ENCODE peak calls at places on chromosomes 5 and 9, in nine cellular contexts. V, I, R, Y, X, E, C, N and K are unnamed samples.
A peak's percentile ranks its signal among the peaks of the same experiment; 100 is the strongest.

GRCh38 chr5:172932313-172933017 is 26.8 kb upstream of the RPL26L1 start:
- DNase-seq in C (peak; percentile 86), N (peak; percentile 62), R (peak; percentile 90), E (peak; percentile 63), X (peak; percentile 78), Y (peak; percentile 80), I (peak; percentile 90), V (peak; percentile 74), K (no peak)

GRCh38 chr5:80181618-80182211 is 74.1 kb downstream of the SERINC5 start:
- DNase-seq in R (no peak), Y (peak; percentile 80), I (peak; percentile 77), E (peak; percentile 89), V (peak; percentile 94), C (peak; percentile 91), N (peak; percentile 54), X (no peak), K (no peak)

GRCh38 chr9:115211413-115212204 is 93.7 kb upstream of the TNC start:
- DNase-seq in R (no peak), C (no peak), I (no peak), Y (no peak), X (peak; percentile 62), V (no peak), N (peak; percentile 95), E (no peak), K (no peak)

GRCh38 chr5:82522912-82523311 is 244.8 kb upstream of the RPS23 start:
- DNase-seq in R (no peak), X (no peak), N (no peak), C (no peak), E (no peak), I (no peak), Y (no peak), V (no peak), K (no peak)

GRCh38 chr5:142816577-142816976 is 46.4 kb downstream of the ARHGAP26 start:
- DNase-seq in R (no peak), E (no peak), N (peak; percentile 79), V (no peak), C (peak; percentile 75), Y (no peak), X (peak; percentile 57), I (peak; percentile 71), K (no peak)

GRCh38 chr9:130111805-130112204 is 58.1 kb downstream of the GPR107 start:
- DNase-seq in C (no peak), E (no peak), X (no peak), I (peak; percentile 20), Y (no peak), R (no peak), V (no peak), N (no peak), K (no peak)

GRCh38 chr5:67204821-67205220 is 8.2 kb upstream of the CD180 start:
- DNase-seq in V (no peak), E (no peak), Y (no peak), R (no peak), I (no peak), X (no peak), N (no peak), C (no peak), K (no peak)

GRCh38 chr9:85173967-85174366 is 504.4 kb downstream of the NTRK2 start:
- DNase-seq in I (no peak), N (no peak), V (no peak), C (no peak), X (no peak), Y (no peak), E (no peak), R (no peak), K (no peak)

GRCh38 chr9:113985968-113986585 is 92.0 kb downstream of the AMBP start:
- DNase-seq in R (no peak), Y (no peak), C (no peak), X (peak; percentile 41), N (peak; percentile 80), E (no peak), V (no peak), I (no peak), K (no peak)

GRCh38 chr5:61397238-61397637 is 65.2 kb downstream of the ZSWIM6 start:
- DNase-seq in R (no peak), N (no peak), V (no peak), Y (no peak), X (peak; percentile 26), E (no peak), I (no peak), C (no peak), K (no peak)

GRCh38 chr5:171596391-171596878 is 177.0 kb downstream of the FGF18 start:
- DNase-seq in R (peak; percentile 86), I (peak; percentile 83), C (no peak), Y (peak; percentile 82), V (peak; percentile 48), E (no peak), N (peak; percentile 95), X (peak; percentile 94), K (peak; percentile 91)

GRCh38 chr5:148393390-148393741 is 9.6 kb downstream of the FBXO38 start:
- DNase-seq in R (peak; percentile 50), X (peak; percentile 25), Y (no peak), E (no peak), N (no peak), I (no peak), C (no peak), V (no peak), K (no peak)

GRCh38 chr9:21561502-21561901 is 79.4 kb upstream of the IFNE start:
- DNase-seq in R (no peak), X (no peak), I (no peak), E (no peak), N (no peak), Y (no peak), C (no peak), V (no peak), K (no peak)

GRCh38 chr5:26121343-26121742 is 917.0 kb downstream of the CDH9 start:
- DNase-seq in V (no peak), R (peak; percentile 71), X (no peak), Y (no peak), C (no peak), I (no peak), N (no peak), E (no peak), K (no peak)

GRCh38 chr5:95960802-95961616 is 642 bp downstream of the ELL2 start:
- DNase-seq in N (peak; percentile 79), R (peak; percentile 91), X (peak; percentile 74), V (peak; percentile 57), I (peak; percentile 92), E (peak; percentile 76), Y (peak; percentile 82), C (peak; percentile 84), K (peak; percentile 43)

GRCh38 chr9:127627494-127627855 is 15.4 kb downstream of the STXBP1 start:
- DNase-seq in R (no peak), N (no peak), C (no peak), E (no peak), V (no peak), Y (no peak), I (no peak), X (no peak), K (no peak)

GRCh38 chr9:103397868-103398600 is 402.9 kb downstream of the CYLC2 start:
- DNase-seq in I (no peak), V (peak; percentile 12), Y (peak; percentile 51), X (no peak), E (peak; percentile 25), N (peak; percentile 20), C (peak; percentile 27), R (peak; percentile 84), K (no peak)

GRCh38 chr5:140823475-140823874 is 2.1 kb downstream of the PCDHA5 start:
- DNase-seq in I (no peak), V (no peak), Y (no peak), X (no peak), N (no peak), C (no peak), R (no peak), E (no peak), K (no peak)

GRCh38 chr5:171318026-171318425 is 9.0 kb downstream of the TLX3 start:
- DNase-seq in I (no peak), N (no peak), R (peak; percentile 85), X (no peak), Y (no peak), C (no peak), V (no peak), E (no peak), K (no peak)

GRCh38 chr9:131382850-131383729 is 10.8 kb upstream of the PRRC2B start:
- DNase-seq in I (no peak), C (peak; percentile 77), Y (peak; percentile 54), N (peak; percentile 89), E (no peak), R (peak; percentile 81), X (peak; percentile 92), V (peak; percentile 69), K (peak; percentile 82)

GRCh38 chr9:34652608-34653007 is 623 bp downstream of the IL11RA start:
- DNase-seq in C (no peak), X (no peak), V (no peak), Y (no peak), E (no peak), N (no peak), R (no peak), I (no peak), K (no peak)

GRCh38 chr5:2207109-2207399 is 324.3 kb upstream of the IRX4 start:
- DNase-seq in C (no peak), I (no peak), Y (no peak), N (no peak), R (no peak), X (no peak), V (no peak), E (no peak), K (no peak)

GRCh38 chr5:130077007-130077406 is 172.7 kb downstream of the CHSY3 start:
- DNase-seq in Y (no peak), C (no peak), V (no peak), X (no peak), R (no peak), E (no peak), I (no peak), N (no peak), K (no peak)
- TF ChIP-seq CTCF in Y (no peak), C (no peak), V (no peak), X (no peak), R (peak; percentile 59), E (no peak), I (no peak), N (no peak), K (peak; percentile 15)

GRCh38 chr5:42586625-42587024 is 163.4 kb downstream of the GHR start:
- DNase-seq in V (no peak), E (no peak), I (no peak), R (no peak), Y (no peak), N (peak; percentile 2), C (peak; percentile 44), X (no peak), K (no peak)
- H3K27ac ChIP-seq in V (no peak overlapping the region), E (no peak overlapping the region), I (no peak overlapping the region), R (no peak overlapping the region), Y (no peak overlapping the region), N (no peak overlapping the region), C (peak overlapping the region; percentile 9), X (no peak overlapping the region), K (no peak overlapping the region)

DNA sequence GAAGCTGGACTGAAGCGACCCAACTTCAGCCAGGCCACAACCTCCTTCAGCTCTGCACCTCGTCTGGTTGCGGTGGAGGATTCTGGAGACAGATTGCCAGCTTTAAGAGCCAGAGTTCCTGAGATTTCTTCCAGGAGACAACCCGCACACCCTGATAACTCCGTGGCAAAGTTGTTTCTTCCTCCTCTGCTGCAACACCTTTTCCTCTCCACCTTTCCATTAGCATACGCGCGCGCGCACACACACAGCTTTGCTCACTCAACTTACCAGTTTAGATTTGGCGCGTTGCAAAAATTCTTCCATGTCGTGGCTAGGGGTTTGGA is 292 bp downstream of the PRUNE2 start:
- DNase-seq in I (no peak), Y (no peak), E (no peak), V (no peak), R (no peak), N (peak; percentile 11), X (no peak), C (no peak), K (no peak)
- H3K4me3 ChIP-seq in I (peak overlapping the region; percentile 49), Y (peak overlapping the region; percentile 3), E (peak overlapping the region; percentile 38), V (peak overlapping the region; percentile 45), R (peak overlapping the region; percentile 85), N (peak overlapping the region; percentile 45), X (peak overlapping the region; percentile 42), C (peak overlapping the region; percentile 60), K (peak overlapping the region; percentile 53)

GRCh38 chr5:65588694-65589093 is 25.6 kb downstream of the PPWD1 start:
- DNase-seq in R (no peak), C (no peak), X (no peak), E (no peak), I (no peak), N (no peak), V (no peak), Y (no peak), K (no peak)
- TF ChIP-seq CTCF in R (no peak), C (no peak), X (peak; percentile 21), E (no peak), I (no peak), N (no peak), V (no peak), Y (no peak), K (no peak)